ENCODE peak calls at places on chromosomes 2 and 18, in six cellular contexts. V is Peyer's patch, A is endothelial cell, Q is choroid plexus epithelial cell, D is spleen, T is IMR-90. X is an unnamed sample.
A peak's percentile ranks its signal among the peaks of the same experiment; 100 is the strongest.

GRCh38 chr2:217827430-217828201 is 175.2 kb downstream of the TNS1 start:
- DNase-seq in V (no peak), A (no peak), Q (no peak), D (no peak), T (no peak), X (no peak)

GRCh38 chr18:61939032-61939674 is 46.3 kb upstream of the RNF152 start:
- DNase-seq in V (no peak), A (no peak), Q (no peak), D (no peak), T (no peak), X (no peak)

GRCh38 chr2:108917078-108917440 is 72.0 kb downstream of the EDAR start:
- DNase-seq in V (peak; percentile 38), A (no peak), Q (no peak), D (peak; percentile 41), T (peak; percentile 20), X (no peak)

GRCh38 chr2:12303181-12304030 is 413.3 kb upstream of the TRIB2 start:
- DNase-seq in V (no peak), A (no peak), Q (peak; percentile 99), D (no peak), T (peak; percentile 83), X (peak; percentile 78)

GRCh38 chr2:6917071-6917760 is at the start of gene RNF144A:
- DNase-seq in V (peak; percentile 78), A (peak; percentile 85), Q (peak; percentile 54), D (peak; percentile 94), T (peak; percentile 12), X (no peak)

GRCh38 chr2:237669129-237669627 is 41.8 kb downstream of the LRRFIP1 start:
- DNase-seq in V (no peak), A (no peak), Q (no peak), D (no peak), T (no peak), X (no peak)

GRCh38 chr2:147273628-147274027 is 571.2 kb upstream of the ACVR2A start:
- DNase-seq in V (no peak), A (no peak), Q (no peak), D (no peak), T (no peak), X (no peak)

GRCh38 chr18:4869101-4869500 is 328.0 kb downstream of the AKAIN1 start:
- DNase-seq in V (no peak), A (no peak), Q (no peak), D (no peak), T (no peak), X (no peak)

GRCh38 chr18:50158866-50159653 is 35.9 kb downstream of the MYO5B start:
- DNase-seq in V (no peak), A (no peak), Q (no peak), D (no peak), T (no peak), X (no peak)

GRCh38 chr2:12317853-12318426 is 398.8 kb upstream of the TRIB2 start:
- DNase-seq in V (no peak), A (no peak), Q (peak; percentile 91), D (no peak), T (peak; percentile 96), X (peak; percentile 83)

DNA sequence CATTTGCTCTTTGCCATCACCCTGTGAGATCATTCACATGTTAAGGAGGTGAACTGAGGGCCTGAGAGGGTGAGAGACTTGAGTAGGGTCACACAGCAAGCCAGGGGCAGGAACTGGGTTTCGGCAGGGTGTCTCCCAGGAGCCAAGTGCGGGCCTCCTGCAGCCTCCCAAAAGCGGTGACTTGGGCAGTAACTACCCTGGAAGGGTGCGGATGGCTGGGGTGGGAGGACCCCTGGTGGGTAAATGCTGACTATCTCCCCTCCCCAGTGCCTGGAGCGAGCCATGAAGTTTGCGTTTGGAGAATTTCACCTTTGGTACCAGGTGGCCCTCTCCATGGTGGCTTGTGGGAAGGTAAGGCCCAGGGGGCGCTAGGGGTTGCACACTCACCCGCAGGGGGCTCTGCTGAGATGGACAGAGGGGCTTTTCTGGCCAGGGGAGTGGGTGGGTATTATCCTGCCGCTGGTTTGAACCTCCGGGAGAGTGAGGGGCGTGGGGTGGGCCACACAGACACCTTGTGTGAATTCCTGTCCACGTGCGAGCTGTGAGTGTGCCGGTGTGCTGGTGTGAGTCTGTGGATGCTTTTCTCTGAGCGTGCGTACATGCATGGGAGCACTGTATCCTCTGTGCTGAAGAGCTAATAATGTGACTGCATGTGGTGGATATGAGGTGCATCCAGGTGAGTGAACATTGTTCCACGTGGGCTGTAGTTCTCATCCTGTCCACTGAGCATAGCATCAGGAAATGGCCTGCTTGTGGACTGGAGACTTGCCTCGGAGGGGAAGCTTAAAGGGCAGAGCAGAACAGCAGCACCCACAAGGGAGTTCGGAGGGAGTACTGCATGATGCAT is 91.0 kb upstream of the MCFD2 start:
- DNase-seq in V (no peak), A (no peak), Q (no peak), D (no peak), T (no peak), X (no peak)
- TF ChIP-seq CTCF in V (no peak), A (no peak), Q (no peak), D (no peak), T (no peak), X (peak; percentile 8)

DNA sequence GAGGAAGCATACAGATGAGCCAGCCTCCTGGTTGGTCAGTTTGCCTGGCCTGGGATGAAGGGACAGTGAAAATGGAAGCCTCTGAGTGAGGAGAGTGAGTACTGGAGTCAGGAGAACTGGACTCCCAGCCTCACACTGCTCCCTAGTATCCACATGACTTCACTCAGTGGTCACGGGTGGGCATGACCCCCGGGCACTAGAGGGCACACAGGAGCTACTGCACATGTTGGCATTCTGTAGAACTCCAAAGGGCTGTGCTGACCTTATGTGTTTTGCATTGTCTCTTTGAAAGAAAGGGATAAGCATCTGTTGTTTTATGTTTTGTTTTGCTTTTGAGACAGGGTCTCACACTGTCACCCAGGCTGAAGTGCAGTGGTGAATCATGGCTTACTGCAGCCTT is 23.7 kb downstream of the NCAPH start:
- DNase-seq in V (no peak), A (no peak), Q (no peak), D (no peak), T (no peak), X (no peak)
- TF ChIP-seq CTCF in V (no peak), A (no peak), Q (no peak), D (no peak), T (no peak), X (peak; percentile 41)

DNA sequence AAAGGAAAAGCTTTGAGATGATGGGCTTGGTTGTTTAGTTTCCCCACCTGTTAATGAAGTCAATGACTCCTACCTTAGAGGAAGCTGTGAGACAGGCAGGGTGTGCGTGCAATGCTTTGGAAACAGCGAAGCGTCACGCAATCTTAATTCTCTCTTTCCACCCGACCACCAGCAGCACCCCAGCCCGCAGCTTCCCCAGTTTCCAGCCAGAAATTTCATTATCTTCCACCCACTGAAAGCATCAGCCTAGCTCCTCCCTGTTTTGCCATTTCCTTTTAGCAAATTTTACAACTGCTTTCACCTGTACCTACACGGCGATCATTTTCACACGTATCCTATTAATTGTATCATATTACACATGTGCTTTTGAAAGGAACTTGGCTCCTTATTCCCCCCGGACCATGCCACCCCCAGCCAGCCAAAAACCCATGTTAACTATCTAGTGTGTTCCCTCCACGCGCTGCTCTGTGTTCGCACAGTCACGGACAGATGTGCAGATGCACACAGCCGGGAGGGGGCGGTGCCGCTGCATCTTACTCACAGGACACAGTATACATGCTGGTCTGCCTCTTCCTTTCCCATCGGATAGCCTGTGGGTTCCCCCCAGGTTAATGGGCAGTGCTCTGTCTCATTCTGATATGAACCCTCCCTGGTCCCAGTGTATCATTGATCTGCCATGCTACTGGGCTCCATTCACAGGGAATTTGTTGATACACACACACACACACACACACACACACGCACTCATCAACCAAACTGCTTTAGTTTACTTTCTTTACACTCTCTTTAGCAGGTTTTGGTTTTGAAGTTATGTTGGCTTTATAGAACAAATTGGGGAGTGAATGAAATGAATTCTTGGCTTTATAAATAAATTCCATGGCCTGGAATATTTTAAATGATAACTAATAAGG is 22.4 kb downstream of the CYP27C1 start:
- DNase-seq in V (peak; percentile 82), A (peak; percentile 67), Q (peak; percentile 75), D (peak; percentile 90), T (peak; percentile 50), X (no peak)
- TF ChIP-seq CTCF in V (peak; percentile 70), A (no peak), Q (peak; percentile 80), D (no peak), T (peak; percentile 56), X (peak; percentile 87)

GRCh38 chr2:212547716-212548458 is 9.3 kb upstream of the ERBB4 start:
- DNase-seq in V (no peak), A (no peak), Q (no peak), D (no peak), T (no peak), X (no peak)

GRCh38 chr2:212554233-212554632 is 15.6 kb upstream of the ERBB4 start:
- DNase-seq in V (no peak), A (no peak), Q (no peak), D (no peak), T (no peak), X (no peak)

GRCh38 chr2:212546669-212547068 is 8.1 kb upstream of the ERBB4 start:
- DNase-seq in V (no peak), A (no peak), Q (no peak), D (no peak), T (no peak), X (no peak)

GRCh38 chr2:212549463-212549862 is 10.9 kb upstream of the ERBB4 start:
- DNase-seq in V (no peak), A (no peak), Q (no peak), D (no peak), T (no peak), X (no peak)

GRCh38 chr2:212548459-212548815 is 9.8 kb upstream of the ERBB4 start:
- DNase-seq in V (no peak), A (peak; percentile 21), Q (peak; percentile 65), D (no peak), T (peak; percentile 28), X (peak; percentile 13)
- TF ChIP-seq CTCF in V (peak; percentile 37), A (no peak), Q (peak; percentile 56), D (no peak), T (peak; percentile 57), X (peak; percentile 64)

DNA sequence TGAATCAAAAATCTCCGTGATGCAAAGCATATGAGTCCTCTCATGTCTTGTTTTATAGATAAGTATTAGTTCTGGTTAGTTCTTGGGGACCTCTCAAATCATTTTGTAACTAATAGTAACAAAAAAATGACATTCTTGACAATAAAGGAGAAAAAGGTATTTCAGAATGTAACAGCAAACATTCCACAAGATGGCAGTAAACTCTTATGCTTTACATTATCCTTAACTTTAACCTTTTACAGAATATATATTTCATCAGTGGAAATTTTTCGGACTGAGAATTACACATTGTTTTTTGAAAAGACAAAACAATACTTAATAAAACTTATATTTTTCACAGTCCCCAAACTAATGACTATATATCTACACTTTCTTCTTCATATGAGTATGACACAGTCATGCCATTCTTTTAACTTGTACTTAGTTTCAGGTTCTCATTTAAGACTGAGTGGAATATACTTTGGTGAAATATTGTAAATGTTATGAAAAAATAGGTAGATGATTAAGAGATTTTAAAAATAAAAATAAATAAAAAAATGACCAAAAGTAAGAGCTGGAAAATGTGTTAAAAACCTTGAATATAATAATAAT is 142.9 kb upstream of the NXPH2 start:
- DNase-seq in V (no peak), A (no peak), Q (peak; percentile 61), D (no peak), T (no peak), X (no peak)
- TF ChIP-seq CTCF in V (no peak), A (peak; percentile 46), Q (peak; percentile 63), D (no peak), T (peak; percentile 32), X (peak; percentile 56)

GRCh38 chr18:9808530-9809241 is 77.1 kb upstream of the TXNDC2 start:
- DNase-seq in V (no peak), A (no peak), Q (no peak), D (no peak), T (no peak), X (no peak)
- TF ChIP-seq CTCF in V (no peak), A (no peak), Q (no peak), D (no peak), T (no peak), X (no peak)

GRCh38 chr18:58937913-58938312 is 73.2 kb downstream of the ZNF532 start:
- DNase-seq in V (no peak), A (no peak), Q (peak; percentile 21), D (no peak), T (peak; percentile 30), X (no peak)
- TF ChIP-seq CTCF in V (no peak), A (no peak), Q (no peak), D (no peak), T (no peak), X (no peak)